ENCODE peak calls at places on chromosomes 2 and 18, in five cellular contexts. X is HCT116, F is MM.1S, L is neural progenitor cell, D is SK-N-SH. R is an unnamed sample.

GRCh38 chr18:3360211-3360610 is 89.8 kb upstream of the TGIF1 start:
- DNase-seq in X (no peak), F (no peak), L (peak; percentile 95), D (no peak), R (no peak)

GRCh38 chr2:151560289-151560688 is 150.6 kb downstream of the RIF1 start:
- DNase-seq in X (no peak), F (no peak), L (no peak), D (peak; percentile 8), R (peak; percentile 4)

GRCh38 chr2:53208815-53209214 is 558.8 kb upstream of the CHAC2 start:
- DNase-seq in X (no peak), F (no peak), L (no peak), D (no peak), R (no peak)

GRCh38 chr2:230307485-230307884 is 19.5 kb upstream of the SP140L start:
- DNase-seq in X (no peak), F (no peak), L (no peak), D (no peak), R (no peak)

GRCh38 chr18:60452424-60452823 is 79.8 kb upstream of the MC4R start:
- DNase-seq in X (no peak), F (no peak), L (no peak), D (peak; percentile 13), R (peak; percentile 20)

GRCh38 chr2:39730685-39731302 is 48.3 kb downstream of the THUMPD2 start:
- DNase-seq in X (peak; percentile 10), F (peak; percentile 30), L (peak; percentile 39), D (no peak), R (peak; percentile 66)

GRCh38 chr2:191321861-191322662 is 76.9 kb downstream of the MYO1B start:
- DNase-seq in X (peak; percentile 21), F (peak; percentile 30), L (peak; percentile 53), D (peak; percentile 45), R (peak; percentile 13)

GRCh38 chr2:215207791-215208367 is 69.5 kb upstream of the ABCA12 start:
- DNase-seq in X (no peak), F (no peak), L (no peak), D (no peak), R (no peak)

GRCh38 chr2:67135201-67135600 is 261.9 kb upstream of the ETAA1 start:
- DNase-seq in X (no peak), F (no peak), L (no peak), D (no peak), R (no peak)

GRCh38 chr2:128245816-128246215 is 72.9 kb downstream of the HS6ST1 start:
- DNase-seq in X (no peak), F (no peak), L (no peak), D (no peak), R (no peak)

GRCh38 chr2:6864938-6865345 is 765 bp downstream of the CMPK2 start:
- DNase-seq in X (no peak), F (no peak), L (peak; percentile 41), D (no peak), R (no peak)

GRCh38 chr2:28393115-28393836 is 618 bp downstream of the FOSL2 start:
- DNase-seq in X (no peak), F (peak; percentile 50), L (peak; percentile 72), D (peak; percentile 80), R (peak; percentile 59)

GRCh38 chr18:61988100-61988499 is 95.3 kb upstream of the RNF152 start:
- DNase-seq in X (no peak), F (no peak), L (no peak), D (no peak), R (no peak)

GRCh38 chr2:69222984-69223658 is 163.9 kb downstream of the GFPT1 start:
- DNase-seq in X (no peak), F (no peak), L (no peak), D (no peak), R (no peak)

GRCh38 chr2:62305421-62306176 is 109.7 kb downstream of the B3GNT2 start:
- DNase-seq in X (no peak), F (no peak), L (no peak), D (peak; percentile 40), R (no peak)

GRCh38 chr2:72887836-72888437 is 729 bp downstream of the SPR start:
- DNase-seq in X (peak; percentile 81), F (peak; percentile 72), L (peak; percentile 94), D (peak; percentile 86), R (peak; percentile 91)

GRCh38 chr2:55003706-55004639 is 46.3 kb downstream of the RTN4 start:
- DNase-seq in X (no peak), F (no peak), L (no peak), D (no peak), R (no peak)

GRCh38 chr2:36356990-36357505 is 1.5 kb downstream of the CRIM1 start:
- DNase-seq in X (no peak), F (peak; percentile 32), L (peak; percentile 72), D (peak; percentile 22), R (peak; percentile 91)

GRCh38 chr2:215119847-215120246 is 18.6 kb downstream of the ABCA12 start:
- DNase-seq in X (no peak), F (no peak), L (no peak), D (no peak), R (no peak)

GRCh38 chr2:102848366-102848839 is 86.6 kb downstream of the TMEM182 start:
- DNase-seq in X (no peak), F (no peak), L (peak; percentile 95), D (peak; percentile 91), R (peak; percentile 28)

GRCh38 chr18:43108882-43109281 is 6.6 kb downstream of the RIT2 start:
- DNase-seq in X (no peak), F (no peak), L (no peak), D (no peak), R (no peak)

GRCh38 chr18:46630160-46630559 is 26.9 kb downstream of the LOXHD1 start:
- DNase-seq in X (no peak), F (peak; percentile 45), L (no peak), D (no peak), R (peak; percentile 1)

GRCh38 chr2:56615750-56616149 is 432.0 kb downstream of the CCDC85A start:
- DNase-seq in X (no peak), F (no peak), L (no peak), D (no peak), R (no peak)

GRCh38 chr2:199775297-199775696 is 75.7 kb downstream of the FTCDNL1 start:
- DNase-seq in X (no peak), F (no peak), L (no peak), D (no peak), R (no peak)

GRCh38 chr2:63861220-63861822 is 19.6 kb downstream of the UGP2 start:
- DNase-seq in X (peak; percentile 51), F (peak; percentile 52), L (peak; percentile 59), D (peak; percentile 47), R (peak; percentile 64)

GRCh38 chr2:20593072-20594034 is 57.5 kb downstream of the HS1BP3 start:
- DNase-seq in X (no peak), F (no peak), L (no peak), D (no peak), R (peak; percentile 93)

GRCh38 chr2:120421830-120422175 is 75.9 kb downstream of the INHBB start:
- DNase-seq in X (no peak), F (no peak), L (no peak), D (no peak), R (no peak)

DNA sequence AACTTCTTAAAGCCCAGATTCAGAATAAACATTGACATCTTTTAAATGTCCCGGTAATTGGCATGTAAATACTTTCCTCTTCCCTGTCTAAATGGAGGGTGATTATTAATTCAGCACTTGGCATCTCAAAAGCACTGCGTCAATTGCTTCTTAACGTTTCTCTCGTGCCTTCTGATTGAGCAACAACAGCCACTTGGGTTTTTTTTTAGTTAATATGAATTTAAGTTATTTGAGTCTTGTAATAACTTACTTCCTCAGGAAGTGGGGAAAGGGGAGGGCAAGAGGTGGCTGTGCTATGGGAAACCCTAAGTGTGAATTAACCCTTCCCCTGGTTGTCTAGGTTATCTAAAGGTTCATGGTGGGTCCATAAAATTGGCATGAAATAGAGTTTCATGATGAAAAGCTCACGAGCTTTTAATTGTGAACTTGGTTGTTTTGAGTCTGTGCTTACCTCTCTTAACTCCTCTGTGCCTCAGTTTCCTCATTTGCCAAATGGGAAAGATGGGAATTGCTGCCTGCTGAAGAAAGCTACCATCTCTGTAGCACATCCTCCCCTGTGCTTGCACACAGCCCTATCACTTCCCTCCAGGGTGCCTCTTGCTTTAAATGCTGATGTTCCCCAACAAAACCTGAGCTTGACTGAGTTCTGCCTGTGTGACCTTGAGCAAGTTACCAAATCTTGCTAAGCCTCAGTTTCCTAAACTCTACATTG is 126.3 kb upstream of the BCL2L11 start:
- DNase-seq in X (no peak), F (no peak), L (no peak), D (no peak), R (no peak)
- H3K9ac ChIP-seq in X (no peak overlapping the region), F (no peak overlapping the region), L (no peak overlapping the region), D (no peak overlapping the region), R (no peak overlapping the region)

DNA sequence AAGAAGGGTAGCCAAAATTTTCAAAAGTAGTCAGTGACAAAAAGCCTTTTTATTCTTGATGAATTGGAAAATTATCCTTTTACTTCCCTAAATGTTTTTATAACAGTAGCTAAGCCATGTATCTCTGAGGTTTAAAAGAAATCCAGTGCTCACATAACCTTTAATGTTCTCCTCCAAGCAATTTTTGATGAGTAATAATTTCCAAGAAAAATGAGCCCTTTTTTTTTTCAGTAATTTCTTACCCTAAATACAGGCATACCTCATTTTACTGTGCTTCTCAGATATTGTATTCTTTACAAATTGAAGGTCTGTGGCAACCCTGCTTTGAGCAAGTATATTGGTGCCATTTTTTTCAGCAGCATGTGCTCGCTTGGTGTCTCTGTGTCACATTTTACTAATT is 84.3 kb upstream of the DSEL start:
- DNase-seq in X (no peak), F (no peak), L (no peak), D (no peak), R (no peak)
- TF ChIP-seq EZH2phosphoT487 in X (no peak), F (no peak), L (no peak), D (no peak), R (no peak)

GRCh38 chr2:144511945-144512344 is 8.0 kb downstream of the ZEB2 start:
- DNase-seq in X (no peak), F (no peak), L (peak; percentile 66), D (no peak), R (no peak)

GRCh38 chr2:144509548-144510205 is 10.2 kb downstream of the ZEB2 start:
- DNase-seq in X (no peak), F (no peak), L (no peak), D (no peak), R (no peak)

GRCh38 chr2:144511222-144511855 is 8.6 kb downstream of the ZEB2 start:
- DNase-seq in X (no peak), F (no peak), L (no peak), D (no peak), R (no peak)

GRCh38 chr2:144509001-144509545 is 10.8 kb downstream of the ZEB2 start:
- DNase-seq in X (no peak), F (no peak), L (peak; percentile 63), D (no peak), R (no peak)

GRCh38 chr2:144510206-144510991 is 9.5 kb downstream of the ZEB2 start:
- DNase-seq in X (no peak), F (no peak), L (peak; percentile 86), D (no peak), R (no peak)
- H3K9ac ChIP-seq in X (no peak overlapping the region), F (no peak overlapping the region), L (no peak overlapping the region), D (peak overlapping the region; percentile 26), R (no peak overlapping the region)

GRCh38 chr2:226554726-226555125 is 244.9 kb downstream of the IRS1 start:
- DNase-seq in X (no peak), F (no peak), L (no peak), D (no peak), R (no peak)
- TF ChIP-seq EZH2phosphoT487 in X (no peak), F (no peak), L (no peak), D (no peak), R (no peak)

R was measured in PC-3.